ENCODE peak calls at places on chromosomes 1 and 21, in nine cellular contexts. Y, U, T, S, H, L, R, V and X are unnamed samples. For H3K4me1, the result is how much of the 10 kb centered on the place peaks cover.

GRCh38 chr1:225156254-225156653 is 226.8 kb downstream of the DNAH14 start:
- DNase-seq in Y (no peak), U (no peak), T (no peak), S (no peak), H (no peak), L (no peak), R (no peak), V (no peak), X (no peak)

GRCh38 chr1:159122005-159122621 is 45.5 kb upstream of the AIM2 start:
- DNase-seq in Y (no peak), U (no peak), T (no peak), S (no peak), H (no peak), L (peak), R (no peak), V (no peak), X (no peak)

GRCh38 chr1:174764186-174764585 is 235.6 kb upstream of the CACYBP start:
- DNase-seq in Y (no peak), U (no peak), T (no peak), S (no peak), H (no peak), L (no peak), R (no peak), V (no peak), X (no peak)

GRCh38 chr1:19894218-19894617 is 12.0 kb downstream of the OTUD3 start:
- DNase-seq in Y (no peak), U (no peak), T (no peak), S (no peak), H (no peak), L (no peak), R (no peak), V (no peak), X (no peak)

GRCh38 chr1:234866007-234866866 is 256.3 kb upstream of the IRF2BP2 start:
- DNase-seq in Y (no peak), U (no peak), T (no peak), S (no peak), H (no peak), L (peak), R (no peak), V (peak), X (peak)

GRCh38 chr1:94871031-94871430 is 50.9 kb downstream of the SLC44A3 start:
- DNase-seq in Y (no peak), U (no peak), T (no peak), S (no peak), H (no peak), L (peak), R (no peak), V (no peak), X (no peak)

GRCh38 chr1:59412705-59413326 is 115.9 kb downstream of the FGGY start:
- DNase-seq in Y (no peak), U (no peak), T (no peak), S (no peak), H (no peak), L (no peak), R (no peak), V (no peak), X (no peak)

GRCh38 chr1:204961765-204962419 is 81.1 kb upstream of the CNTN2 start:
- DNase-seq in Y (no peak), U (no peak), T (peak), S (no peak), H (no peak), L (no peak), R (no peak), V (no peak), X (no peak)

GRCh38 chr1:117013310-117013850 is 11.8 kb downstream of the CD101 start:
- DNase-seq in Y (peak), U (no peak), T (no peak), S (no peak), H (no peak), L (no peak), R (no peak), V (no peak), X (no peak)

GRCh38 chr1:192578144-192578909 is 2.8 kb downstream of the RGS1 start:
- DNase-seq in Y (no peak), U (no peak), T (no peak), S (no peak), H (no peak), L (no peak), R (no peak), V (no peak), X (no peak)

GRCh38 chr21:26952274-26953066 is 14.4 kb downstream of the ADAMTS5 start:
- DNase-seq in Y (no peak), U (no peak), T (no peak), S (no peak), H (no peak), L (no peak), R (no peak), V (no peak), X (no peak)

GRCh38 chr1:98044071-98044697 is 123.3 kb upstream of the DPYD start:
- DNase-seq in Y (no peak), U (no peak), T (no peak), S (no peak), H (no peak), L (no peak), R (no peak), V (no peak), X (no peak)

GRCh38 chr1:4396571-4396970 is 257.8 kb upstream of the AJAP1 start:
- DNase-seq in Y (no peak), U (no peak), T (no peak), S (no peak), H (no peak), L (no peak), R (no peak), V (no peak), X (no peak)

GRCh38 chr1:61050541-61051454 is 31.6 kb upstream of the NFIA start:
- DNase-seq in Y (no peak), U (peak), T (peak), S (no peak), H (peak), L (no peak), R (no peak), V (peak), X (no peak)

GRCh38 chr1:27544818-27545612 is 55.0 kb upstream of the WASF2 start:
- DNase-seq in Y (no peak), U (no peak), T (peak), S (no peak), H (no peak), L (no peak), R (no peak), V (no peak), X (no peak)

GRCh38 chr1:91854852-91855251 is 31.1 kb downstream of the TGFBR3 start:
- DNase-seq in Y (no peak), U (no peak), T (no peak), S (no peak), H (no peak), L (no peak), R (no peak), V (no peak), X (no peak)

GRCh38 chr1:94792473-94792875 is 27.7 kb upstream of the SLC44A3 start:
- DNase-seq in Y (no peak), U (no peak), T (no peak), S (no peak), H (no peak), L (peak), R (no peak), V (no peak), X (no peak)

GRCh38 chr1:59076612-59077011 is 220.3 kb upstream of the FGGY start:
- DNase-seq in Y (no peak), U (no peak), T (no peak), S (no peak), H (no peak), L (no peak), R (no peak), V (no peak), X (no peak)

GRCh38 chr21:28944296-28944695 is 48.4 kb downstream of the LTN1 start:
- DNase-seq in Y (no peak), U (no peak), T (no peak), S (no peak), H (no peak), L (no peak), R (no peak), V (no peak), X (no peak)

GRCh38 chr21:41750051-41750450 is 16.8 kb downstream of the RIPK4 start:
- DNase-seq in Y (no peak), U (no peak), T (no peak), S (no peak), H (peak), L (no peak), R (no peak), V (no peak), X (no peak)

GRCh38 chr21:25708467-25709065 is 26.1 kb downstream of the ATP5PF start:
- DNase-seq in Y (no peak), U (no peak), T (no peak), S (no peak), H (no peak), L (peak), R (no peak), V (peak), X (peak)

GRCh38 chr21:41304068-41304720 is 12.4 kb upstream of the FAM3B start:
- DNase-seq in Y (no peak), U (no peak), T (no peak), S (no peak), H (peak), L (no peak), R (no peak), V (no peak), X (no peak)

GRCh38 chr1:234921266-234922062 is 207.2 kb downstream of the TOMM20 start:
- DNase-seq in Y (peak), U (no peak), T (no peak), S (no peak), H (no peak), L (no peak), R (no peak), V (no peak), X (no peak)

GRCh38 chr1:160432371-160432786 is 32.0 kb downstream of the VANGL2 start:
- DNase-seq in Y (no peak), U (no peak), T (no peak), S (no peak), H (no peak), L (no peak), R (no peak), V (no peak), X (no peak)

GRCh38 chr21:14900058-14900457 is 164.7 kb downstream of the NRIP1 start:
- DNase-seq in Y (no peak), U (no peak), T (no peak), S (peak), H (no peak), L (peak), R (no peak), V (no peak), X (no peak)

GRCh38 chr21:33584455-33584854 is 4.0 kb downstream of the DONSON start:
- DNase-seq in Y (no peak), U (no peak), T (no peak), S (no peak), H (no peak), L (no peak), R (no peak), V (no peak), X (no peak)

GRCh38 chr1:225877570-225877969 is 4.6 kb downstream of the TMEM63A start:
- DNase-seq in Y (peak), U (peak), T (peak), S (no peak), H (peak), L (no peak), R (no peak), V (peak), X (no peak)

GRCh38 chr1:40141878-40142535 is 19.2 kb upstream of the RLF start:
- DNase-seq in Y (no peak), U (no peak), T (no peak), S (no peak), H (no peak), L (no peak), R (no peak), V (no peak), X (no peak)

GRCh38 chr1:85134583-85135455 is 66.0 kb downstream of the SYDE2 start:
- DNase-seq in Y (no peak), U (peak), T (no peak), S (no peak), H (no peak), L (peak), R (no peak), V (peak), X (no peak)

GRCh38 chr1:3944621-3944914 is 44.5 kb upstream of the C1orf174 start:
- DNase-seq in Y (no peak), U (no peak), T (no peak), S (no peak), H (no peak), L (no peak), R (no peak), V (no peak), X (no peak)

GRCh38 chr1:4411862-4412261 is 242.5 kb upstream of the AJAP1 start:
- DNase-seq in Y (no peak), U (no peak), T (no peak), S (no peak), H (no peak), L (peak), R (no peak), V (no peak), X (no peak)

GRCh38 chr1:95655321-95656020 is 421.5 kb downstream of the RWDD3 start:
- DNase-seq in Y (no peak), U (no peak), T (no peak), S (no peak), H (no peak), L (no peak), R (no peak), V (no peak), X (no peak)

GRCh38 chr1:222416001-222416791 is 131.7 kb downstream of the HHIPL2 start:
- DNase-seq in Y (no peak), U (no peak), T (no peak), S (no peak), H (no peak), L (peak), R (no peak), V (no peak), X (no peak)
- H3K4me3 ChIP-seq in Y (no peak), U (no peak), T (no peak), S (no peak), H (no peak), L (no peak), R (no peak), V (no peak), X (no peak)

GRCh38 chr1:115168026-115168425 is 78.7 kb upstream of the TSPAN2 start:
- DNase-seq in Y (no peak), U (no peak), T (no peak), S (no peak), H (no peak), L (peak), R (no peak), V (no peak), X (no peak)

GRCh38 chr1:115164940-115165718 is 75.8 kb upstream of the TSPAN2 start:
- DNase-seq in Y (no peak), U (no peak), T (no peak), S (no peak), H (no peak), L (no peak), R (no peak), V (no peak), X (no peak)

GRCh38 chr1:115165776-115166175 is 76.5 kb upstream of the TSPAN2 start:
- DNase-seq in Y (no peak), U (no peak), T (no peak), S (no peak), H (no peak), L (no peak), R (no peak), V (no peak), X (no peak)

GRCh38 chr1:115164484-115164883 is 75.2 kb upstream of the TSPAN2 start:
- DNase-seq in Y (no peak), U (no peak), T (no peak), S (no peak), H (no peak), L (no peak), R (no peak), V (no peak), X (no peak)

GRCh38 chr1:115166531-115167091 is 77.3 kb upstream of the TSPAN2 start:
- DNase-seq in Y (no peak), U (no peak), T (no peak), S (no peak), H (no peak), L (peak), R (peak), V (no peak), X (no peak)
- H3K4me1 ChIP-seq in Y (under half), U (under half), T (under half), S (under half), H (under half), L (under half), R (under half), V (under half), X (under half)

DNA sequence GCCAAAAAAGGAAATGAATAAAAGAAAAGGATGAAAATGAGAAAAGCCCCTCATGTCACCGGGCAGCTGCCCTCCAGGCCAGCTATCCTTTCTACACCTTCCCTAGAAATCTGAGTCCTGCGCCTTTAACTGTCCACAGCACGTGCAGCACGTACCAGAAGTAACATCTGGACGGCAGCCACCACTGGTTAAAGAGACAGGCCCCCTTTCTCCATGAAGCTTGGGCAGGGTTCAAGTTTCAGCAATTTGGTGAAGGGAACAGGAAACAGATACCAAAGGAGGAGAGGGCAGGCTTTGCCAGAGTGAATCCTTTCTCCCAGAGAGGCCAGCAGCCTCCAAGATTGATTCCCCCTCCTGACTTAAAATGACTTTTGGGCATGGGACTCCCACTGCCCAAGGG is 3.6 kb upstream of the KIAA2013 start:
- DNase-seq in Y (no peak), U (no peak), T (peak), S (no peak), H (no peak), L (peak), R (no peak), V (peak), X (no peak)
- H3K4me3 ChIP-seq in Y (peak), U (no peak), T (peak), S (no peak), H (no peak), L (no peak), R (no peak), V (no peak), X (peak)

GRCh38 chr1:16018308-16018707 is 465 bp upstream of the HSPB7 start:
- DNase-seq in Y (no peak), U (no peak), T (peak), S (no peak), H (no peak), L (no peak), R (no peak), V (no peak), X (no peak)

GRCh38 chr1:16015960-16016901 is 1.6 kb downstream of the HSPB7 start:
- DNase-seq in Y (no peak), U (no peak), T (peak), S (no peak), H (peak), L (no peak), R (no peak), V (no peak), X (no peak)

GRCh38 chr1:16015491-16015890 is 2.4 kb downstream of the HSPB7 start:
- DNase-seq in Y (no peak), U (no peak), T (peak), S (no peak), H (no peak), L (no peak), R (no peak), V (no peak), X (no peak)

GRCh38 chr1:16017461-16018303 is at the start of gene HSPB7:
- DNase-seq in Y (no peak), U (peak), T (peak), S (no peak), H (peak), L (no peak), R (no peak), V (peak), X (no peak)

GRCh38 chr1:16017076-16017460 is 775 bp downstream of the HSPB7 start:
- DNase-seq in Y (no peak), U (no peak), T (no peak), S (no peak), H (no peak), L (no peak), R (no peak), V (no peak), X (no peak)
- H3K4me1 ChIP-seq in Y (under half), U (under half), T (half or more), S (under half), H (under half), L (under half), R (under half), V (half or more), X (under half)

GRCh38 chr1:212379366-212379765 is 35.3 kb downstream of the PACC1 start:
- DNase-seq in Y (no peak), U (no peak), T (no peak), S (no peak), H (no peak), L (no peak), R (no peak), V (no peak), X (no peak)
- H3K4me3 ChIP-seq in Y (no peak), U (no peak), T (no peak), S (no peak), H (no peak), L (no peak), R (no peak), V (no peak), X (no peak)

GRCh38 chr1:183241446-183241845 is 55.4 kb downstream of the LAMC2 start:
- DNase-seq in Y (no peak), U (no peak), T (no peak), S (no peak), H (no peak), L (no peak), R (no peak), V (no peak), X (no peak)
- H3K4me1 ChIP-seq in Y (under half), U (under half), T (under half), S (under half), H (under half), L (under half), R (under half), V (under half), X (under half)

GRCh38 chr1:90705910-90706309 is 11.2 kb downstream of the BARHL2 start:
- DNase-seq in Y (no peak), U (no peak), T (no peak), S (no peak), H (no peak), L (no peak), R (no peak), V (no peak), X (no peak)
- H3K4me3 ChIP-seq in Y (no peak), U (no peak), T (no peak), S (no peak), H (no peak), L (no peak), R (peak), V (no peak), X (no peak)

GRCh38 chr1:223234534-223234933 is 91.5 kb upstream of the TLR5 start:
- DNase-seq in Y (no peak), U (no peak), T (no peak), S (no peak), H (no peak), L (no peak), R (no peak), V (no peak), X (no peak)
- H3K4me1 ChIP-seq in Y (under half), U (under half), T (under half), S (under half), H (under half), L (half or more), R (under half), V (under half), X (under half)

GRCh38 chr1:32901823-32902534 is 790 bp upstream of the TMEM54 start:
- DNase-seq in Y (no peak), U (peak), T (no peak), S (no peak), H (peak), L (no peak), R (no peak), V (no peak), X (no peak)
- H3K4me3 ChIP-seq in Y (peak), U (peak), T (peak), S (peak), H (peak), L (peak), R (peak), V (peak), X (peak)